ENCODE peak calls at places on chromosome 2, in six cellular contexts. B is epithelial cell of esophagus, P is cardiac muscle cell, G is neural crest cell, S is coronary artery, R is uterus. D is an unnamed sample.

GRCh38 chr2:169363027-169363569 is 764 bp upstream of the LRP2 start:
- DNase-seq in R (no peak), B (no peak), P (no peak), G (peak; percentile 26), S (no peak), D (peak; percentile 28)

GRCh38 chr2:181586569-181587076 is 70.3 kb downstream of the CERKL start:
- DNase-seq in P (no peak), R (no peak), G (peak; percentile 12), S (no peak), B (peak; percentile 59), D (peak; percentile 23)

GRCh38 chr2:84556190-84556589 is 39.9 kb downstream of the DNAH6 start:
- DNase-seq in R (no peak), S (no peak), P (no peak), G (no peak), B (peak; percentile 6), D (no peak)

GRCh38 chr2:217870528-217871011 is 132.2 kb downstream of the TNS1 start:
- DNase-seq in S (no peak), B (no peak), G (no peak), R (no peak), P (no peak), D (no peak)

GRCh38 chr2:231198291-231199173 is at the start of gene ARMC9:
- DNase-seq in P (peak; percentile 89), S (peak; percentile 84), B (peak; percentile 78), G (peak; percentile 74), R (peak; percentile 54), D (peak; percentile 97)

GRCh38 chr2:233047206-233047605 is 12.9 kb upstream of the INPP5D start:
- DNase-seq in B (no peak), S (peak; percentile 55), R (no peak), G (no peak), P (no peak), D (no peak)

GRCh38 chr2:10064932-10065682 is 15.1 kb downstream of the CYS1 start:
- DNase-seq in R (no peak), G (no peak), S (no peak), P (no peak), B (no peak), D (no peak)

GRCh38 chr2:33246432-33246831 is 230.0 kb upstream of the RASGRP3 start:
- DNase-seq in B (no peak), R (no peak), P (no peak), S (no peak), G (no peak), D (no peak)

GRCh38 chr2:143939976-143940375 is 579.9 kb downstream of the ZEB2 start:
- DNase-seq in G (no peak), S (no peak), B (no peak), P (no peak), R (no peak), D (no peak)

GRCh38 chr2:1088192-1088860 is 137.7 kb downstream of the SNTG2 start:
- DNase-seq in G (no peak), B (peak; percentile 6), R (no peak), P (no peak), S (no peak), D (no peak)

GRCh38 chr2:105600949-105601708 is 143.6 kb upstream of the NCK2 start:
- DNase-seq in P (peak; percentile 80), S (no peak), R (no peak), B (no peak), G (no peak), D (no peak)

GRCh38 chr2:85353876-85354285 is 447 bp downstream of the RETSAT start:
- DNase-seq in B (peak; percentile 55), G (no peak), R (peak; percentile 41), P (no peak), S (peak; percentile 77), D (no peak)

GRCh38 chr2:123816203-123816602 is 208.9 kb upstream of the CNTNAP5 start:
- DNase-seq in G (no peak), S (no peak), P (no peak), R (no peak), B (no peak), D (no peak)

GRCh38 chr2:67581751-67582150 is 184.6 kb downstream of the ETAA1 start:
- DNase-seq in G (no peak), P (no peak), S (no peak), R (no peak), B (no peak), D (no peak)

GRCh38 chr2:27960237-27960912 is 69.8 kb downstream of the BABAM2 start:
- DNase-seq in R (no peak), P (no peak), S (no peak), B (peak; percentile 45), G (no peak), D (no peak)

GRCh38 chr2:101120124-101120996 is 30.8 kb downstream of the TBC1D8 start:
- DNase-seq in P (no peak), B (peak; percentile 87), S (peak; percentile 91), G (no peak), R (peak; percentile 78), D (no peak)

GRCh38 chr2:75574106-75574505 is 13.4 kb upstream of the EVA1A start:
- DNase-seq in S (no peak), B (peak; percentile 34), P (no peak), G (no peak), R (no peak), D (no peak)

GRCh38 chr2:113077921-113078320 is 10.2 kb downstream of the IL1F10 start:
- DNase-seq in S (no peak), R (no peak), B (peak; percentile 98), P (no peak), G (no peak), D (no peak)

GRCh38 chr2:100031604-100032003 is 110.8 kb downstream of the AFF3 start:
- DNase-seq in P (no peak), B (no peak), G (no peak), S (no peak), R (no peak), D (no peak)

GRCh38 chr2:53739057-53739456 is 28.5 kb upstream of the CHAC2 start:
- DNase-seq in G (no peak), S (no peak), B (no peak), R (no peak), P (no peak), D (no peak)

GRCh38 chr2:53744395-53745065 is 23.1 kb upstream of the CHAC2 start:
- DNase-seq in R (no peak), P (no peak), S (no peak), G (no peak), B (no peak), D (no peak)

GRCh38 chr2:53737091-53737490 is 30.5 kb upstream of the CHAC2 start:
- DNase-seq in B (no peak), S (no peak), R (no peak), P (no peak), G (no peak), D (no peak)

DNA sequence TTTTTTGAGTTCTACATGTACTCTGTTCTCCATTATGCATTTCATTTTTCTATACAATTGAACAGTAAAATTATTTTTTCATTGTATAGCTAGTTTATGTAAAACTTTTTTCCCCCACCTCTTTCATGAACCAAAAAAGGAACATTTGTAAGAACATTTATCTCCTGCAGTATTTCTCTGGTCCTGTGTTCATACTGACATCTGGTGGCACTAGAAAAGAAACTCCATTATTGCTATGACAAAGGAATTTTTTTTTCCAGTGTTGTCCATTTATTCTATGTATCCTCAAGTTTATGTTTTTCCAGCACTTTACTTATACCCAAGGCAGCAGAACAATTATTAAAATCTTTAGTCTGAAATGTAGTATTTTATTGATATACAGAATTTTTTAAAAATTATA is 27.4 kb upstream of the CHAC2 start:
- DNase-seq in P (peak; percentile 13), R (no peak), G (no peak), B (peak; percentile 31), S (no peak), D (no peak)
- TF ChIP-seq CTCF in P (peak; percentile 49), R (peak; percentile 15), G (peak; percentile 70), B (peak; percentile 32), S (no peak), D (peak; percentile 8)

GRCh38 chr2:71068218-71069035 is at the start of gene NAGK:
- DNase-seq in R (peak; percentile 95), B (peak; percentile 97), G (peak; percentile 90), S (peak; percentile 98), P (peak; percentile 96), D (peak; percentile 93)
- TF ChIP-seq CTCF in R (no peak), B (no peak), G (no peak), S (no peak), P (no peak), D (no peak)

GRCh38 chr2:95760839-95761525 is 169.2 kb downstream of the TRIM43 start:
- DNase-seq in P (no peak), G (no peak), R (no peak), S (no peak), B (peak; percentile 72), D (no peak)

GRCh38 chr2:95757988-95758387 is 166.2 kb downstream of the TRIM43 start:
- DNase-seq in G (no peak), B (no peak), P (no peak), R (no peak), S (no peak), D (no peak)

GRCh38 chr2:95759481-95760246 is 167.9 kb downstream of the TRIM43 start:
- DNase-seq in R (no peak), P (no peak), G (no peak), B (no peak), S (no peak), D (no peak)

GRCh38 chr2:95761556-95761955 is 169.8 kb downstream of the TRIM43 start:
- DNase-seq in B (no peak), P (no peak), G (no peak), R (no peak), S (no peak), D (no peak)
- TF ChIP-seq CTCF in B (no peak), P (no peak), G (no peak), R (no peak), S (no peak), D (no peak)

GRCh38 chr2:207241198-207241597 is 75.5 kb upstream of the KLF7 start:
- DNase-seq in P (no peak), R (no peak), B (peak; percentile 73), G (no peak), S (no peak), D (no peak)

GRCh38 chr2:207240649-207241048 is 74.9 kb upstream of the KLF7 start:
- DNase-seq in P (no peak), B (no peak), S (no peak), R (no peak), G (no peak), D (no peak)

GRCh38 chr2:207248702-207249355 is 83.1 kb upstream of the KLF7 start:
- DNase-seq in G (no peak), P (no peak), R (no peak), B (peak; percentile 83), S (no peak), D (no peak)

GRCh38 chr2:207243601-207244000 is 77.9 kb upstream of the KLF7 start:
- DNase-seq in S (no peak), G (no peak), R (no peak), P (no peak), B (no peak), D (no peak)

DNA sequence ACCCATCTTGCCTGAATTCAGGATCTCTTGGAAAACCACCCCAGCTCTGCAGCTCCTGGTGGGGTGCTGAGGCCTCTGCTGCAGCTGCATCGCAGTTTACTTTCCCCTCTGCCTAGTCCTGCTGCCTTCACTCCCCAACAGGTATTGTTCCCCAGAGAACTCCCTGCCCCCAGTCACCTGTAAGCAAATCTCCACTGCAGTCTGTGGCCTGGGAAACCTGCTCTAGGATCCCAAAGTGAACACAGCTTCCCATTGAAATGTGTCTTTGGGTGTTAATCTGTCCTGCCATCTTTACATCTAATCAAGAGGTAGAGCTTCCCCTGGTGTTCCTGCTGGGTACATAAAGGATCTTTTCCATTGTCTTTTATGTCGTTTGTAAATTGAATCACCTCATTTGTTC is 79.8 kb upstream of the KLF7 start:
- DNase-seq in R (no peak), P (no peak), S (no peak), B (no peak), G (no peak), D (no peak)
- TF ChIP-seq CTCF in R (no peak), P (no peak), S (no peak), B (no peak), G (no peak), D (no peak)

GRCh38 chr2:184091456-184091855 is 506.9 kb upstream of the ZNF804A start:
- DNase-seq in S (no peak), B (no peak), R (no peak), P (no peak), G (no peak), D (no peak)
- TF ChIP-seq CTCF in S (no peak), B (no peak), R (no peak), P (no peak), G (no peak), D (no peak)

D was measured in GM20000.